ENCODE peak calls at places on chromosome 1, in seven cellular contexts. E is DMS153; A is EL; M is activated naive CD4-positive, alpha-beta T cell; U is lung microvascular endothelial cell; J is pancreas; I is upper lobe of left lung. D is an unnamed sample.

GRCh38 chr1:54324750-54325704 is 81.2 kb downstream of the SSBP3 start:
- DNase-seq in E (no peak), A (no peak), M (no peak), U (peak), J (no peak), I (no peak), D (no peak)

GRCh38 chr1:166692354-166692753 is 146.9 kb upstream of the POGK start:
- DNase-seq in E (no peak), A (no peak), M (no peak), U (no peak), J (no peak), I (no peak), D (no peak)

GRCh38 chr1:3610165-3610822 is 1.0 kb downstream of the MEGF6 start:
- DNase-seq in E (no peak), A (no peak), M (no peak), U (no peak), J (no peak), I (peak), D (no peak)

GRCh38 chr1:32240140-32240951 is 6.7 kb upstream of the FAM167B start:
- DNase-seq in E (peak), A (peak), M (no peak), U (peak), J (peak), I (peak), D (no peak)

GRCh38 chr1:63799810-63800209 is 26.0 kb downstream of the ROR1 start:
- DNase-seq in E (no peak), A (peak), M (no peak), U (no peak), J (no peak), I (no peak), D (no peak)

GRCh38 chr1:55129194-55129728 is 85.9 kb downstream of the USP24 start:
- DNase-seq in E (no peak), A (no peak), M (no peak), U (peak), J (peak), I (no peak), D (no peak)

GRCh38 chr1:156766288-156767100 is 841 bp upstream of the PRCC start:
- DNase-seq in E (no peak), A (no peak), M (no peak), U (peak), J (no peak), I (no peak), D (peak)

GRCh38 chr1:22045604-22046228 is 6.8 kb upstream of the CDC42 start:
- DNase-seq in E (no peak), A (peak), M (no peak), U (no peak), J (no peak), I (no peak), D (no peak)

GRCh38 chr1:248686815-248687214 is 15.8 kb downstream of the OR14I1 start:
- DNase-seq in E (peak), A (no peak), M (no peak), U (no peak), J (no peak), I (no peak), D (peak)

GRCh38 chr1:26482921-26483320 is 10.7 kb downstream of the HMGN2 start:
- DNase-seq in E (no peak), A (peak), M (no peak), U (no peak), J (no peak), I (no peak), D (no peak)

GRCh38 chr1:186375929-186376330 is 292 bp downstream of the ODR4 start:
- DNase-seq in E (no peak), A (no peak), M (no peak), U (no peak), J (no peak), I (no peak), D (no peak)

GRCh38 chr1:47779613-47780012 is 217.6 kb downstream of the TRABD2B start:
- DNase-seq in E (no peak), A (no peak), M (no peak), U (no peak), J (no peak), I (no peak), D (no peak)

GRCh38 chr1:19336543-19336942 is 24.4 kb downstream of the SLC66A1 start:
- DNase-seq in E (no peak), A (peak), M (no peak), U (peak), J (no peak), I (no peak), D (no peak)

GRCh38 chr1:211305044-211305443 is 21.6 kb upstream of the TRAF5 start:
- DNase-seq in E (no peak), A (peak), M (no peak), U (no peak), J (no peak), I (no peak), D (peak)

GRCh38 chr1:97832490-97832889 is 88.3 kb downstream of the DPYD start:
- DNase-seq in E (peak), A (no peak), M (no peak), U (no peak), J (no peak), I (no peak), D (no peak)

GRCh38 chr1:204069887-204070286 is 3.0 kb upstream of the SOX13 start:
- DNase-seq in E (no peak), A (no peak), M (no peak), U (no peak), J (no peak), I (no peak), D (no peak)

GRCh38 chr1:116179886-116180474 is 68.8 kb downstream of the MAB21L3 start:
- DNase-seq in E (no peak), A (no peak), M (no peak), U (no peak), J (no peak), I (no peak), D (no peak)

GRCh38 chr1:157419845-157420542 is 132.3 kb downstream of the FCRL5 start:
- DNase-seq in E (no peak), A (no peak), M (no peak), U (no peak), J (no peak), I (no peak), D (no peak)

GRCh38 chr1:111624382-111624781 is 4.8 kb downstream of the RAP1A start:
- DNase-seq in E (no peak), A (no peak), M (no peak), U (no peak), J (no peak), I (no peak), D (no peak)

GRCh38 chr1:60598055-60598910 is 484.1 kb upstream of the NFIA start:
- DNase-seq in E (no peak), A (no peak), M (no peak), U (no peak), J (no peak), I (no peak), D (no peak)

GRCh38 chr1:222557148-222557547 is 9.2 kb upstream of the HHIPL2 start:
- DNase-seq in E (no peak), A (peak), M (no peak), U (peak), J (no peak), I (no peak), D (no peak)

GRCh38 chr1:147641695-147642592 is 28.4 kb downstream of the ACP6 start:
- DNase-seq in E (peak), A (peak), M (no peak), U (peak), J (peak), I (peak), D (peak)

GRCh38 chr1:26163684-26164035 is 4.8 kb downstream of the FAM110D start:
- DNase-seq in E (no peak), A (no peak), M (no peak), U (no peak), J (no peak), I (no peak), D (no peak)

GRCh38 chr1:187390157-187390556 is 561.4 kb downstream of the PLA2G4A start:
- DNase-seq in E (no peak), A (peak), M (no peak), U (no peak), J (no peak), I (no peak), D (no peak)

GRCh38 chr1:9373614-9374013 is 80.9 kb downstream of the SPSB1 start:
- DNase-seq in E (no peak), A (no peak), M (no peak), U (peak), J (no peak), I (no peak), D (no peak)

GRCh38 chr1:234214911-234215892 is 158.1 kb upstream of the COA6 start:
- DNase-seq in E (no peak), A (no peak), M (no peak), U (no peak), J (peak), I (no peak), D (no peak)

GRCh38 chr1:219062161-219062560 is 111.5 kb upstream of the LYPLAL1 start:
- DNase-seq in E (no peak), A (no peak), M (no peak), U (no peak), J (no peak), I (no peak), D (no peak)

GRCh38 chr1:84890581-84890980 is 2.4 kb downstream of the LPAR3 start:
- DNase-seq in E (no peak), A (no peak), M (no peak), U (no peak), J (no peak), I (no peak), D (no peak)

GRCh38 chr1:183953031-183953430 is 84.5 kb downstream of the COLGALT2 start:
- DNase-seq in E (no peak), A (no peak), M (no peak), U (no peak), J (no peak), I (no peak), D (no peak)

GRCh38 chr1:94422115-94422820 is 4.1 kb downstream of the ABCD3 start:
- DNase-seq in E (no peak), A (peak), M (no peak), U (no peak), J (no peak), I (no peak), D (no peak)

GRCh38 chr1:103945774-103946173 is 196.1 kb downstream of the AMY1C start:
- DNase-seq in E (no peak), A (no peak), M (no peak), U (no peak), J (no peak), I (no peak), D (no peak)

GRCh38 chr1:10339815-10340214 is 59.0 kb upstream of the PGD start:
- DNase-seq in E (peak), A (peak), M (no peak), U (peak), J (no peak), I (no peak), D (no peak)

GRCh38 chr1:111847519-111847918 is 91.8 kb downstream of the DDX20 start:
- DNase-seq in E (peak), A (no peak), M (no peak), U (no peak), J (no peak), I (peak), D (no peak)

GRCh38 chr1:6683434-6683833 is 18.2 kb downstream of the DNAJC11 start:
- DNase-seq in E (no peak), A (no peak), M (no peak), U (no peak), J (no peak), I (no peak), D (no peak)

GRCh38 chr1:214449371-214449770 is 102.0 kb downstream of the PTPN14 start:
- DNase-seq in E (no peak), A (no peak), M (no peak), U (no peak), J (no peak), I (no peak), D (no peak)

D was measured in GM13976.